ENCODE peak calls at places on chromosome 19, in eight cellular contexts. M is ureter; C is stimulated activated CD4-positive, alpha-beta T cell treated with anti-CD3 and anti-CD28 coated beads, Interleukin-12 subunit alpha, Interleukin-12 subunit beta, amount 100 ng/mL, for 24 hours; O is HEK293T; N is kidney; Z is NCI-H510A treated with DMSO at 0.1 percent for 48 hours; L is HFF-Myc; Q is T-helper 9 cell. A is an unnamed sample.

GRCh38 chr19:38736413-38737280 is 7.6 kb downstream of the CAPN12 start:
- DNase-seq in M (peak), Z (no peak), C (peak), Q (peak), N (peak), O (peak), L (no peak), A (no peak)

GRCh38 chr19:2962018-2962670 is 15.2 kb upstream of the TLE6 start:
- DNase-seq in Z (peak), O (peak), L (peak), N (no peak), M (no peak), Q (peak), C (no peak), A (peak)

GRCh38 chr19:11414544-11414943 is 4.6 kb downstream of the RGL3 start:
- DNase-seq in L (peak), Z (no peak), Q (no peak), O (no peak), N (no peak), M (no peak), C (no peak), A (no peak)

GRCh38 chr19:39031368-39032163 is 783 bp downstream of the FBXO27 start:
- DNase-seq in Q (peak), L (no peak), N (peak), O (peak), M (peak), C (peak), Z (peak), A (no peak)

GRCh38 chr19:13957107-13957506 is 4.8 kb downstream of the DCAF15 start:
- DNase-seq in C (no peak), L (no peak), Q (no peak), N (no peak), O (no peak), Z (no peak), M (no peak), A (no peak)

GRCh38 chr19:14383898-14384669 is 2.8 kb downstream of the ADGRE5 start:
- DNase-seq in O (no peak), L (no peak), N (no peak), Z (no peak), Q (peak), C (no peak), M (no peak), A (no peak)

GRCh38 chr19:3284759-3285646 is 60.5 kb downstream of the CELF5 start:
- DNase-seq in M (peak), Q (peak), Z (no peak), L (no peak), N (peak), C (peak), O (peak), A (peak)

GRCh38 chr19:15779756-15780476 is 7.5 kb upstream of the OR10H5 start:
- DNase-seq in N (peak), Q (no peak), Z (no peak), C (no peak), O (no peak), L (no peak), M (peak), A (no peak)

GRCh38 chr19:55165952-55166529 is 372 bp downstream of the DNAAF3 start:
- DNase-seq in Z (peak), L (no peak), M (peak), O (peak), Q (peak), C (no peak), N (peak), A (no peak)

GRCh38 chr19:38792250-38793111 is 3.5 kb downstream of the LGALS7B start:
- DNase-seq in C (no peak), L (no peak), Q (peak), O (no peak), M (peak), Z (no peak), N (peak), A (no peak)

GRCh38 chr19:53545271-53546065 is 7.5 kb downstream of the ZNF331 start:
- DNase-seq in O (no peak), M (no peak), Q (no peak), L (peak), C (no peak), N (no peak), Z (no peak), A (no peak)

GRCh38 chr19:18220632-18221275 is 5.5 kb downstream of the PDE4C start:
- DNase-seq in N (no peak), Q (no peak), C (no peak), M (no peak), Z (no peak), L (no peak), O (peak), A (no peak)

GRCh38 chr19:5018224-5019015 is 49.5 kb downstream of the KDM4B start:
- DNase-seq in N (peak), Q (no peak), M (no peak), O (no peak), L (peak), Z (no peak), C (no peak), A (no peak)

GRCh38 chr19:52170863-52171320 is 529 bp downstream of the ZNF836 start:
- DNase-seq in N (peak), O (no peak), C (no peak), L (no peak), Q (no peak), Z (no peak), M (peak), A (no peak)

GRCh38 chr19:38059897-38060296 is 152.9 kb downstream of the SIPA1L3 start:
- DNase-seq in C (no peak), L (no peak), N (no peak), M (no peak), Q (no peak), O (no peak), Z (peak), A (no peak)

GRCh38 chr19:34351382-34351802 is 13.6 kb upstream of the GPI start:
- DNase-seq in N (no peak), C (no peak), Z (no peak), L (no peak), Q (no peak), O (no peak), M (no peak), A (no peak)

GRCh38 chr19:45440259-45440638 is 16.5 kb upstream of the ERCC1 start:
- DNase-seq in C (no peak), O (no peak), Q (no peak), N (no peak), M (no peak), Z (no peak), L (no peak), A (no peak)

GRCh38 chr19:33063356-33064116 is 1.2 kb downstream of the RHPN2 start:
- DNase-seq in M (no peak), C (no peak), Z (peak), Q (no peak), L (no peak), N (no peak), O (no peak), A (no peak)

GRCh38 chr19:1061987-1062386 is 5.0 kb upstream of the ARHGAP45 start:
- DNase-seq in Q (no peak), L (no peak), O (no peak), Z (no peak), M (no peak), N (peak), C (no peak), A (no peak)

GRCh38 chr19:46606019-46606418 is 4.9 kb downstream of the CALM3 start:
- DNase-seq in N (peak), Z (no peak), Q (no peak), O (no peak), L (no peak), C (no peak), M (no peak), A (no peak)

GRCh38 chr19:53308339-53308811 is 25.2 kb upstream of the ZNF845 start:
- DNase-seq in L (no peak), Z (no peak), M (no peak), Q (no peak), C (no peak), N (no peak), O (no peak), A (no peak)

GRCh38 chr19:32767951-32768679 is 48.5 kb downstream of the TDRD12 start:
- DNase-seq in M (no peak), O (no peak), N (no peak), Z (peak), C (no peak), Q (no peak), L (no peak), A (no peak)

GRCh38 chr19:2372076-2372612 is 12.1 kb downstream of the TMPRSS9 start:
- DNase-seq in Q (no peak), C (no peak), O (no peak), M (no peak), L (no peak), N (no peak), Z (no peak), A (no peak)

GRCh38 chr19:4013886-4014540 is 6.5 kb downstream of the PIAS4 start:
- DNase-seq in M (no peak), Q (no peak), N (peak), C (no peak), O (no peak), L (no peak), Z (no peak), A (no peak)

GRCh38 chr19:32909257-32909656 is 39.7 kb upstream of the SLC7A9 start:
- DNase-seq in Q (no peak), O (no peak), L (no peak), N (no peak), Z (no peak), M (no peak), C (no peak), A (no peak)

GRCh38 chr19:1167687-1168561 is 6.1 kb downstream of the SBNO2 start:
- DNase-seq in N (peak), Z (no peak), C (no peak), M (peak), Q (no peak), L (no peak), O (no peak), A (no peak)

GRCh38 chr19:12723643-12724426 is at the start of gene TNPO2:
- DNase-seq in M (peak), L (peak), Q (peak), N (peak), O (peak), C (peak), Z (peak), A (no peak)

GRCh38 chr19:39407644-39408391 is 1.2 kb downstream of the ZFP36 start:
- DNase-seq in L (no peak), Q (peak), N (peak), Z (no peak), C (no peak), M (peak), O (no peak), A (no peak)

GRCh38 chr19:35155441-35155840 is 906 bp downstream of the FXYD5 start:
- DNase-seq in O (no peak), C (peak), M (no peak), N (no peak), Q (no peak), Z (no peak), L (no peak), A (no peak)

GRCh38 chr19:16764793-16765433 is 45.3 kb downstream of the NWD1 start:
- DNase-seq in Q (no peak), C (no peak), O (no peak), M (no peak), L (no peak), Z (no peak), N (no peak), A (no peak)

GRCh38 chr19:12838893-12839656 is 760 bp downstream of the MAST1 start:
- DNase-seq in Q (no peak), O (no peak), L (no peak), Z (no peak), N (no peak), M (no peak), C (no peak), A (no peak)

A was measured in AG04450.